ENCODE peak calls at places on chromosomes 13 and 19, in five cellular contexts. One of them, this sample, is unnamed.
A peak's percentile ranks its signal among the peaks of the same experiment; 100 is the strongest.

GRCh38 chr13:97030705-97031452 is 36.6 kb upstream of the OXGR1 start:
- DNase-seq in psoas muscle: no peak
- DNase-seq in lung: no peak
- DNase-seq in cardiac muscle cell: peak; percentile 83
- DNase-seq in heart right ventricle: no peak
- DNase-seq in this sample: no peak

GRCh38 chr19:39082745-39083598 is 1.2 kb upstream of the ACP7 start:
- DNase-seq in psoas muscle: no peak
- DNase-seq in lung: no peak
- DNase-seq in cardiac muscle cell: no peak
- DNase-seq in heart right ventricle: no peak
- DNase-seq in this sample: peak; percentile 31

GRCh38 chr19:6278740-6279619 is 795 bp downstream of the MLLT1 start:
- DNase-seq in psoas muscle: peak; percentile 65
- DNase-seq in lung: no peak
- DNase-seq in cardiac muscle cell: no peak
- DNase-seq in heart right ventricle: no peak
- DNase-seq in this sample: no peak

GRCh38 chr19:54517483-54517882 is 14.9 kb downstream of the LAIR2 start:
- DNase-seq in psoas muscle: no peak
- DNase-seq in lung: peak; percentile 33
- DNase-seq in cardiac muscle cell: peak; percentile 46
- DNase-seq in heart right ventricle: peak; percentile 46
- DNase-seq in this sample: no peak

GRCh38 chr19:55642153-55643002 is 1.1 kb upstream of the ZNF581 start:
- DNase-seq in psoas muscle: no peak
- DNase-seq in lung: no peak
- DNase-seq in cardiac muscle cell: peak; percentile 39
- DNase-seq in heart right ventricle: peak; percentile 35
- DNase-seq in this sample: no peak

GRCh38 chr13:44667950-44668349 is 91.8 kb upstream of the TSC22D1 start:
- DNase-seq in psoas muscle: no peak
- DNase-seq in lung: no peak
- DNase-seq in cardiac muscle cell: peak; percentile 73
- DNase-seq in heart right ventricle: no peak
- DNase-seq in this sample: no peak

GRCh38 chr19:39155114-39155700 is 29.6 kb downstream of the PAK4 start:
- DNase-seq in psoas muscle: no peak
- DNase-seq in lung: no peak
- DNase-seq in cardiac muscle cell: no peak
- DNase-seq in heart right ventricle: no peak
- DNase-seq in this sample: no peak

GRCh38 chr19:6761053-6761676 is 6.1 kb downstream of the SH2D3A start:
- DNase-seq in psoas muscle: no peak
- DNase-seq in lung: no peak
- DNase-seq in cardiac muscle cell: no peak
- DNase-seq in heart right ventricle: no peak
- DNase-seq in this sample: no peak

GRCh38 chr19:44894946-44895345 is 3.9 kb downstream of the TOMM40 start:
- DNase-seq in psoas muscle: no peak
- DNase-seq in lung: no peak
- DNase-seq in cardiac muscle cell: no peak
- DNase-seq in heart right ventricle: no peak
- DNase-seq in this sample: no peak

GRCh38 chr19:610801-611505 is 21.3 kb downstream of the HCN2 start:
- DNase-seq in psoas muscle: peak; percentile 79
- DNase-seq in lung: no peak
- DNase-seq in cardiac muscle cell: peak; percentile 95
- DNase-seq in heart right ventricle: peak; percentile 76
- DNase-seq in this sample: no peak

GRCh38 chr13:79933389-79933788 is 407.5 kb downstream of the SPRY2 start:
- DNase-seq in psoas muscle: no peak
- DNase-seq in lung: no peak
- DNase-seq in cardiac muscle cell: no peak
- DNase-seq in heart right ventricle: no peak
- DNase-seq in this sample: no peak

GRCh38 chr19:7917292-7918061 is 2.7 kb upstream of the SNAPC2 start:
- DNase-seq in psoas muscle: peak; percentile 77
- DNase-seq in lung: no peak
- DNase-seq in cardiac muscle cell: peak; percentile 64
- DNase-seq in heart right ventricle: peak; percentile 57
- DNase-seq in this sample: no peak

GRCh38 chr13:35722438-35723060 is 246.1 kb upstream of the MAB21L1 start:
- DNase-seq in psoas muscle: no peak
- DNase-seq in lung: no peak
- DNase-seq in cardiac muscle cell: no peak
- DNase-seq in heart right ventricle: no peak
- DNase-seq in this sample: no peak

GRCh38 chr19:12800873-12801465 is 631 bp downstream of the PRDX2 start:
- DNase-seq in psoas muscle: peak; percentile 70
- DNase-seq in lung: no peak
- DNase-seq in cardiac muscle cell: no peak
- DNase-seq in heart right ventricle: peak; percentile 38
- DNase-seq in this sample: no peak

GRCh38 chr19:44344255-44344654 is 12.2 kb downstream of the ZNF112 start:
- DNase-seq in psoas muscle: no peak
- DNase-seq in lung: no peak
- DNase-seq in cardiac muscle cell: no peak
- DNase-seq in heart right ventricle: no peak
- DNase-seq in this sample: no peak

GRCh38 chr19:45152504-45153338 is 8.1 kb downstream of the NKPD1 start:
- DNase-seq in psoas muscle: peak; percentile 67
- DNase-seq in lung: no peak
- DNase-seq in cardiac muscle cell: peak; percentile 72
- DNase-seq in heart right ventricle: peak; percentile 39
- DNase-seq in this sample: no peak

GRCh38 chr13:50989476-50989875 is 79.9 kb downstream of the RNASEH2B start:
- DNase-seq in psoas muscle: peak; percentile 54
- DNase-seq in lung: no peak
- DNase-seq in cardiac muscle cell: peak; percentile 59
- DNase-seq in heart right ventricle: no peak
- DNase-seq in this sample: no peak

GRCh38 chr19:41328157-41328817 is 18.3 kb downstream of the CCDC97 start:
- DNase-seq in psoas muscle: no peak
- DNase-seq in lung: no peak
- DNase-seq in cardiac muscle cell: no peak
- DNase-seq in heart right ventricle: no peak
- DNase-seq in this sample: peak; percentile 49

GRCh38 chr19:4851551-4852290 is 15.7 kb downstream of the PLIN3 start:
- DNase-seq in psoas muscle: peak; percentile 87
- DNase-seq in lung: peak; percentile 72
- DNase-seq in cardiac muscle cell: peak; percentile 65
- DNase-seq in heart right ventricle: peak; percentile 81
- DNase-seq in this sample: peak; percentile 34

GRCh38 chr19:23917856-23918255 is 3.2 kb downstream of the ZNF726 start:
- DNase-seq in psoas muscle: no peak
- DNase-seq in lung: peak; percentile 77
- DNase-seq in cardiac muscle cell: no peak
- DNase-seq in heart right ventricle: no peak
- DNase-seq in this sample: no peak

GRCh38 chr19:39996218-39996810 is 546 bp upstream of the ZNF546 start:
- DNase-seq in psoas muscle: no peak
- DNase-seq in lung: no peak
- DNase-seq in cardiac muscle cell: peak; percentile 64
- DNase-seq in heart right ventricle: no peak
- DNase-seq in this sample: no peak

GRCh38 chr13:21060827-21061076 is 634 bp downstream of the LATS2 start:
- DNase-seq in psoas muscle: peak; percentile 68
- DNase-seq in lung: no peak
- DNase-seq in cardiac muscle cell: no peak
- DNase-seq in heart right ventricle: peak; percentile 66
- DNase-seq in this sample: no peak

GRCh38 chr13:47719164-47719563 is 281.9 kb downstream of the SUCLA2 start:
- DNase-seq in psoas muscle: no peak
- DNase-seq in lung: no peak
- DNase-seq in cardiac muscle cell: no peak
- DNase-seq in heart right ventricle: no peak
- DNase-seq in this sample: no peak

GRCh38 chr13:106418556-106418955 is 116.9 kb downstream of the EFNB2 start:
- DNase-seq in psoas muscle: no peak
- DNase-seq in lung: no peak
- DNase-seq in cardiac muscle cell: no peak
- DNase-seq in heart right ventricle: no peak
- DNase-seq in this sample: no peak

GRCh38 chr13:90542959-90543358 is 804.5 kb upstream of the MIR17HG start:
- DNase-seq in psoas muscle: no peak
- DNase-seq in lung: no peak
- DNase-seq in cardiac muscle cell: no peak
- DNase-seq in heart right ventricle: no peak
- DNase-seq in this sample: no peak

GRCh38 chr19:48417436-48417835 is 24.0 kb downstream of the GRIN2D start:
- DNase-seq in psoas muscle: no peak
- DNase-seq in lung: no peak
- DNase-seq in cardiac muscle cell: no peak
- DNase-seq in heart right ventricle: no peak
- DNase-seq in this sample: no peak

GRCh38 chr19:518292-519231 is 11.3 kb downstream of the TPGS1 start:
- DNase-seq in psoas muscle: peak; percentile 48
- DNase-seq in lung: no peak
- DNase-seq in cardiac muscle cell: peak; percentile 70
- DNase-seq in heart right ventricle: no peak
- DNase-seq in this sample: no peak

GRCh38 chr13:86051134-86052103 is 252.2 kb upstream of the SLITRK6 start:
- DNase-seq in psoas muscle: no peak
- DNase-seq in lung: no peak
- DNase-seq in cardiac muscle cell: no peak
- DNase-seq in heart right ventricle: no peak
- DNase-seq in this sample: no peak

GRCh38 chr13:41284512-41285288 is 21.3 kb upstream of the MTRF1 start:
- DNase-seq in psoas muscle: no peak
- DNase-seq in lung: no peak
- DNase-seq in cardiac muscle cell: peak; percentile 66
- DNase-seq in heart right ventricle: no peak
- DNase-seq in this sample: no peak

GRCh38 chr19:1978346-1978894 is 37.1 kb downstream of the BTBD2 start:
- DNase-seq in psoas muscle: no peak
- DNase-seq in lung: no peak
- DNase-seq in cardiac muscle cell: no peak
- DNase-seq in heart right ventricle: no peak
- DNase-seq in this sample: no peak

GRCh38 chr19:1979017-1979416 is 36.5 kb downstream of the BTBD2 start:
- DNase-seq in psoas muscle: no peak
- DNase-seq in lung: no peak
- DNase-seq in cardiac muscle cell: no peak
- DNase-seq in heart right ventricle: no peak
- DNase-seq in this sample: no peak

GRCh38 chr19:1975081-1975480 is 34.1 kb downstream of the CSNK1G2 start:
- DNase-seq in psoas muscle: no peak
- DNase-seq in lung: no peak
- DNase-seq in cardiac muscle cell: peak; percentile 23
- DNase-seq in heart right ventricle: no peak
- DNase-seq in this sample: no peak

GRCh38 chr19:1979642-1980041 is 35.9 kb downstream of the BTBD2 start:
- DNase-seq in psoas muscle: no peak
- DNase-seq in lung: no peak
- DNase-seq in cardiac muscle cell: no peak
- DNase-seq in heart right ventricle: no peak
- DNase-seq in this sample: no peak

GRCh38 chr19:1977116-1977515 is 36.1 kb downstream of the CSNK1G2 start:
- DNase-seq in psoas muscle: no peak
- DNase-seq in lung: no peak
- DNase-seq in cardiac muscle cell: no peak
- DNase-seq in heart right ventricle: no peak
- DNase-seq in this sample: no peak
- H3K27ac ChIP-seq in psoas muscle: no peak overlapping the region
- H3K27ac ChIP-seq in lung: no peak overlapping the region
- H3K27ac ChIP-seq in cardiac muscle cell: no peak overlapping the region
- H3K27ac ChIP-seq in heart right ventricle: no peak overlapping the region
- H3K27ac ChIP-seq in this sample: no peak overlapping the region

DNA sequence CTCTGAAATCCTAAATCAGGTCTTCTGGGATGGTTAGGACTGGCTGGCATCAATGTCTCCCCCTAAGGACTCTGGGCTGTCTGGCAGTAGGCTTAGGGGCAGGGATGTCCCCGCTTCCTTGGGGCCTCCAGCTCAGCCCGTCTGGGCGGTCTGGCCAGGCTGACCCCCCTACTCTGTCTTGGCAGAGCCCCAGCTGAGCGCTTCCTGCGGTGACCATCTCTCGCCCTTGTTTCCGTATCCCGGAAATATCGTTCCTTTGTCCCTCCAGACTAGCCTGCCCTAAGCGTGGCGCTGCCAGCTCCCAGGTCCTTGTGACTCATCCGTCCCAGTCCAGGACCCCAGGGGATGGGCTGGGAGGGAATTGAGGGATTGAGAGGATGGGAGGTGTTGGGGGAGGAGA is 11.3 kb downstream of the GTPBP3 start:
- DNase-seq in psoas muscle: peak; percentile 85
- DNase-seq in lung: peak; percentile 51
- DNase-seq in cardiac muscle cell: peak; percentile 80
- DNase-seq in heart right ventricle: peak; percentile 77
- DNase-seq in this sample: no peak
- H3K27ac ChIP-seq in psoas muscle: peak overlapping the region; percentile 65
- H3K27ac ChIP-seq in lung: no peak overlapping the region
- H3K27ac ChIP-seq in cardiac muscle cell: no peak overlapping the region
- H3K27ac ChIP-seq in heart right ventricle: peak overlapping the region; percentile 78
- H3K27ac ChIP-seq in this sample: no peak overlapping the region

DNA sequence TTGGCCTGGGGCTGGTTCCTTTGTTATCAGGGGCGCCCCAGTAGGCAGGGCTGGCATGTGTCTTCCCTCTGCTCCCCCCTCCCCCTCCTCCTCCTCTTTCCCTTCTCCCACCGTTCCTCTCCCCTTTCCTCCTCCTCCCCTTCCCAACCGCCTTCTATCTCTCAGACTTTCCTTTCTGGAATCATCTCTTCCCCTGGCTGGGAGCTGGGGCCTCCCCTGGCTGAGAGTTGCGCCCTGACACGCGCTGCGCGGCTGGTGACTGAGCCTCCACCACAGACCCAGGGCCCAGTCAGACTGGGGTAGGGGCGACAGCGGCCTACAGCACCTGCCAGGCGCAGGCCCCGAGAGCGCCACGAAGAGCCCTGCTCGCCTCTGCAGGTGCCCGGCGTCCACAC is 2.8 kb downstream of the PNMA8B start:
- DNase-seq in psoas muscle: no peak
- DNase-seq in lung: no peak
- DNase-seq in cardiac muscle cell: no peak
- DNase-seq in heart right ventricle: no peak
- DNase-seq in this sample: no peak
- H3K27ac ChIP-seq in psoas muscle: peak overlapping the region; percentile 41
- H3K27ac ChIP-seq in lung: no peak overlapping the region
- H3K27ac ChIP-seq in cardiac muscle cell: no peak overlapping the region
- H3K27ac ChIP-seq in heart right ventricle: peak overlapping the region; percentile 45
- H3K27ac ChIP-seq in this sample: no peak overlapping the region

DNA sequence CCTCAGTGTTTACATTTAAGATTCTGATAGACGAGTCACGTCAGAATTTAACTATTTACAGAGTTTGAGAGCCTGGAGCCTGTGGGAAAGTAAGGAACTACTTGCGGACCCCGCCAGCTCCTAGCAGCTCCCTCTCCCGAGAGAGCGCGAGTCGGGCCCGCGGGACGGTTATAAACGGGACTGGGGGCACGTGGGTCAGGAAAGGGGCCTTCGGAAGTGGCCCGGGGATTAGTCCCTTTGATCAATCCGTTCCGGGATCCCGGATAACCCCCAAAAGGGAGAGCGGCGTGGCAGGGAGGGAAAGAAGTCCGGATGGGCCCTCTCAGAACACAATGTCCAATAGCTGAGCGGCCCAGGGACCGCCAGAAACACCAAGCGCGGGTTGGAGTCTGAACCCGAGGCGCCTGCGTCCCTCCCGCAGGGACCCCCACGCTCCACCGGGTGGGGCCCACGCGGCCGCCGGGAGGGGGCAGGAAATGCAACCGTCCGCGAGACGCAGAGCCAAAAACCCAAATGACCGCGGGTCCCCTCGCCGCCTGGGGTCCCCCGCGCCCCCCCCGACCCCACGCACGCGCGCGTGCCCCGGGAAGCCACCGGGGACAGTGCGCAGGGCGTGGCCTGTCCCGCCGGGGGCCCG is 3.6 kb downstream of the ZIC5 start:
- DNase-seq in psoas muscle: no peak
- DNase-seq in lung: no peak
- DNase-seq in cardiac muscle cell: no peak
- DNase-seq in heart right ventricle: no peak
- DNase-seq in this sample: no peak
- H3K27ac ChIP-seq in psoas muscle: no peak overlapping the region
- H3K27ac ChIP-seq in lung: no peak overlapping the region
- H3K27ac ChIP-seq in cardiac muscle cell: no peak overlapping the region
- H3K27ac ChIP-seq in heart right ventricle: no peak overlapping the region
- H3K27ac ChIP-seq in this sample: peak overlapping the region; percentile 55

This sample was measured in substantia nigra.